ENCODE peak calls at places on chromosomes 6 and 20, in six cellular contexts. One of them, this sample, is unnamed.

GRCh38 chr20:20710847-20711315 is 1.6 kb downstream of the RALGAPA2 start:
- DNase-seq in brain microvascular endothelial cell: no peak
- DNase-seq in A549: no peak
- DNase-seq in endothelial cell: no peak
- DNase-seq in foreskin fibroblast: no peak
- DNase-seq in HFF-Myc: no peak
- DNase-seq in this sample: no peak

GRCh38 chr20:37395411-37395800 is 49.5 kb downstream of the SRC start:
- DNase-seq in endothelial cell: no peak
- DNase-seq in A549: no peak
- DNase-seq in foreskin fibroblast: no peak
- DNase-seq in brain microvascular endothelial cell: no peak
- DNase-seq in HFF-Myc: no peak
- DNase-seq in this sample: no peak

GRCh38 chr20:56796345-56796744 is 167.2 kb downstream of the TFAP2C start:
- DNase-seq in brain microvascular endothelial cell: no peak
- DNase-seq in endothelial cell: no peak
- DNase-seq in A549: no peak
- DNase-seq in foreskin fibroblast: no peak
- DNase-seq in HFF-Myc: no peak
- DNase-seq in this sample: no peak

GRCh38 chr20:44911264-44911921 is 1.5 kb downstream of the PABPC1L start:
- DNase-seq in HFF-Myc: no peak
- DNase-seq in brain microvascular endothelial cell: peak
- DNase-seq in A549: peak
- DNase-seq in foreskin fibroblast: peak
- DNase-seq in endothelial cell: peak
- DNase-seq in this sample: peak

GRCh38 chr20:31749223-31749622 is 10.1 kb downstream of the TPX2 start:
- DNase-seq in A549: no peak
- DNase-seq in endothelial cell: no peak
- DNase-seq in foreskin fibroblast: no peak
- DNase-seq in HFF-Myc: no peak
- DNase-seq in brain microvascular endothelial cell: no peak
- DNase-seq in this sample: no peak

GRCh38 chr6:88349511-88349910 is 183.4 kb upstream of the CNR1 start:
- DNase-seq in HFF-Myc: no peak
- DNase-seq in brain microvascular endothelial cell: no peak
- DNase-seq in foreskin fibroblast: peak
- DNase-seq in endothelial cell: no peak
- DNase-seq in A549: no peak
- DNase-seq in this sample: no peak

GRCh38 chr6:1393641-1394283 is 4.4 kb downstream of the FOXF2 start:
- DNase-seq in endothelial cell: no peak
- DNase-seq in A549: no peak
- DNase-seq in HFF-Myc: no peak
- DNase-seq in foreskin fibroblast: peak
- DNase-seq in brain microvascular endothelial cell: no peak
- DNase-seq in this sample: peak

GRCh38 chr6:25942561-25943147 is 12.2 kb upstream of the SLC17A2 start:
- DNase-seq in HFF-Myc: peak
- DNase-seq in brain microvascular endothelial cell: peak
- DNase-seq in A549: peak
- DNase-seq in endothelial cell: no peak
- DNase-seq in foreskin fibroblast: peak
- DNase-seq in this sample: peak

GRCh38 chr6:139853302-139853992 is 479.0 kb upstream of the CITED2 start:
- DNase-seq in HFF-Myc: no peak
- DNase-seq in brain microvascular endothelial cell: no peak
- DNase-seq in foreskin fibroblast: peak
- DNase-seq in endothelial cell: no peak
- DNase-seq in A549: no peak
- DNase-seq in this sample: no peak

GRCh38 chr6:139472341-139473038 is 98.0 kb upstream of the CITED2 start:
- DNase-seq in brain microvascular endothelial cell: no peak
- DNase-seq in A549: no peak
- DNase-seq in endothelial cell: no peak
- DNase-seq in HFF-Myc: no peak
- DNase-seq in foreskin fibroblast: peak
- DNase-seq in this sample: no peak

GRCh38 chr6:28377879-28378278 is 21.7 kb downstream of the ZSCAN12 start:
- DNase-seq in foreskin fibroblast: no peak
- DNase-seq in A549: no peak
- DNase-seq in HFF-Myc: no peak
- DNase-seq in brain microvascular endothelial cell: no peak
- DNase-seq in endothelial cell: no peak
- DNase-seq in this sample: no peak

GRCh38 chr20:4956200-4956810 is 45.0 kb downstream of the SLC23A2 start:
- DNase-seq in foreskin fibroblast: peak
- DNase-seq in HFF-Myc: peak
- DNase-seq in brain microvascular endothelial cell: no peak
- DNase-seq in A549: peak
- DNase-seq in endothelial cell: no peak
- DNase-seq in this sample: peak

GRCh38 chr20:33753763-33754162 is 22.0 kb downstream of the ZNF341 start:
- DNase-seq in A549: no peak
- DNase-seq in foreskin fibroblast: peak
- DNase-seq in endothelial cell: no peak
- DNase-seq in brain microvascular endothelial cell: peak
- DNase-seq in HFF-Myc: no peak
- DNase-seq in this sample: no peak

GRCh38 chr20:50067018-50067417 is 45.9 kb downstream of the UBE2V1 start:
- DNase-seq in endothelial cell: no peak
- DNase-seq in A549: no peak
- DNase-seq in foreskin fibroblast: no peak
- DNase-seq in HFF-Myc: no peak
- DNase-seq in brain microvascular endothelial cell: no peak
- DNase-seq in this sample: no peak

GRCh38 chr20:54214566-54214965 is 6.7 kb downstream of the PFDN4 start:
- DNase-seq in A549: no peak
- DNase-seq in endothelial cell: no peak
- DNase-seq in HFF-Myc: no peak
- DNase-seq in brain microvascular endothelial cell: no peak
- DNase-seq in foreskin fibroblast: no peak
- DNase-seq in this sample: no peak

GRCh38 chr20:45752747-45753146 is 30.6 kb downstream of the SPINT4 start:
- DNase-seq in foreskin fibroblast: no peak
- DNase-seq in HFF-Myc: no peak
- DNase-seq in brain microvascular endothelial cell: no peak
- DNase-seq in A549: no peak
- DNase-seq in endothelial cell: no peak
- DNase-seq in this sample: peak

GRCh38 chr20:361562-361961 is 14.7 kb downstream of the NRSN2 start:
- DNase-seq in foreskin fibroblast: no peak
- DNase-seq in A549: no peak
- DNase-seq in endothelial cell: no peak
- DNase-seq in HFF-Myc: no peak
- DNase-seq in brain microvascular endothelial cell: no peak
- DNase-seq in this sample: no peak

GRCh38 chr6:51472745-51473483 is 614.5 kb downstream of the PKHD1 start:
- DNase-seq in HFF-Myc: no peak
- DNase-seq in brain microvascular endothelial cell: no peak
- DNase-seq in foreskin fibroblast: no peak
- DNase-seq in endothelial cell: no peak
- DNase-seq in A549: no peak
- DNase-seq in this sample: no peak

GRCh38 chr20:35985789-35986188 is 17.4 kb downstream of the CNBD2 start:
- DNase-seq in foreskin fibroblast: no peak
- DNase-seq in A549: no peak
- DNase-seq in brain microvascular endothelial cell: no peak
- DNase-seq in HFF-Myc: no peak
- DNase-seq in endothelial cell: no peak
- DNase-seq in this sample: no peak

GRCh38 chr20:35992713-35993335 is 24.4 kb downstream of the CNBD2 start:
- DNase-seq in endothelial cell: peak
- DNase-seq in HFF-Myc: peak
- DNase-seq in foreskin fibroblast: peak
- DNase-seq in A549: peak
- DNase-seq in brain microvascular endothelial cell: peak
- DNase-seq in this sample: peak

GRCh38 chr20:35994994-35995453 is 26.6 kb downstream of the CNBD2 start:
- DNase-seq in foreskin fibroblast: peak
- DNase-seq in brain microvascular endothelial cell: peak
- DNase-seq in A549: peak
- DNase-seq in endothelial cell: peak
- DNase-seq in HFF-Myc: peak
- DNase-seq in this sample: peak

GRCh38 chr20:35988910-35989463 is 20.6 kb downstream of the CNBD2 start:
- DNase-seq in A549: no peak
- DNase-seq in foreskin fibroblast: peak
- DNase-seq in HFF-Myc: no peak
- DNase-seq in endothelial cell: no peak
- DNase-seq in brain microvascular endothelial cell: no peak
- DNase-seq in this sample: no peak

GRCh38 chr20:35991142-35991771 is 22.9 kb downstream of the CNBD2 start:
- DNase-seq in HFF-Myc: no peak
- DNase-seq in foreskin fibroblast: peak
- DNase-seq in brain microvascular endothelial cell: peak
- DNase-seq in endothelial cell: peak
- DNase-seq in A549: peak
- DNase-seq in this sample: no peak
- TF ChIP-seq CTCF in HFF-Myc: peak
- TF ChIP-seq CTCF in foreskin fibroblast: peak
- TF ChIP-seq CTCF in brain microvascular endothelial cell: peak
- TF ChIP-seq CTCF in endothelial cell: peak
- TF ChIP-seq CTCF in A549: peak
- TF ChIP-seq CTCF in this sample: peak

DNA sequence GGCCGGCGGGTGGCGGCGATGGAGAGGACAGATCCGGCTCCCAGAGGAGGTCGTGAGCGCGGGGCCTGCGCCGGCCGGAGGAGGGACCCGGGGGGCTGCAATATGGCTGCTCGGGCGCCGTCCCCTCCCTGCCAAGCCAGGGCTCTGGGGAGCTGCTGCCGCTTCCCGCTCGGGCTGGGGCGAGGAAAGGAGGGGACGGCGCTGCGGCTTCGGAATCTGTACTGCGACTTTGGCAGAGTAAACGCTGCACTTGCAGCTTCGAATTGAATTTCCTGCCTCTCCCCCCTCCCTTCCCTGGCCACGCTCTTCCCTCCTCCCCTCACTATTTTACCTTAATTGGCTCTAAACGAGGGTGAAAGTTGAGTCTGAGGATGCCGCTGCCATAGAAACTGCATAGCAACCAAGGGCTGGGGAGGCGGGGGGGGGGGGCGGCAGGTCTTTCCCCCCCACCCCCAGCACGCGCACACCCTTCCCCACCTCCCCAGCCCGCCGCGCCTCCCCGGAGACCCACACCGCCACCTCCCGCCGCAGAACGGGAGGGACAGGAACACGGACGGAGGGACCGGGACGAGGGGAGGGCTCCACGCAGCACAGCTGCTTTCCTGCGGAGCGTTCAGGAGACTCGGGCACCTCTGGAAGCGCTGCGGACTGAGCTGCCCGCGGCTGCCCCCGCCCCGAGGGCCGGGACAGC is 93.9 kb downstream of the RNASET2 start:
- DNase-seq in foreskin fibroblast: peak
- DNase-seq in endothelial cell: peak
- DNase-seq in brain microvascular endothelial cell: no peak
- DNase-seq in A549: peak
- DNase-seq in HFF-Myc: no peak
- DNase-seq in this sample: peak
- TF ChIP-seq CTCF in foreskin fibroblast: no peak
- TF ChIP-seq CTCF in endothelial cell: no peak
- TF ChIP-seq CTCF in brain microvascular endothelial cell: no peak
- TF ChIP-seq CTCF in A549: no peak
- TF ChIP-seq CTCF in HFF-Myc: no peak
- TF ChIP-seq CTCF in this sample: peak

GRCh38 chr6:86712039-86712438 is 225.3 kb upstream of the HTR1E start:
- DNase-seq in foreskin fibroblast: no peak
- DNase-seq in A549: no peak
- DNase-seq in endothelial cell: no peak
- DNase-seq in HFF-Myc: no peak
- DNase-seq in brain microvascular endothelial cell: no peak
- DNase-seq in this sample: no peak

GRCh38 chr6:86707545-86708120 is 229.7 kb upstream of the HTR1E start:
- DNase-seq in HFF-Myc: no peak
- DNase-seq in foreskin fibroblast: no peak
- DNase-seq in A549: no peak
- DNase-seq in brain microvascular endothelial cell: no peak
- DNase-seq in endothelial cell: no peak
- DNase-seq in this sample: no peak

DNA sequence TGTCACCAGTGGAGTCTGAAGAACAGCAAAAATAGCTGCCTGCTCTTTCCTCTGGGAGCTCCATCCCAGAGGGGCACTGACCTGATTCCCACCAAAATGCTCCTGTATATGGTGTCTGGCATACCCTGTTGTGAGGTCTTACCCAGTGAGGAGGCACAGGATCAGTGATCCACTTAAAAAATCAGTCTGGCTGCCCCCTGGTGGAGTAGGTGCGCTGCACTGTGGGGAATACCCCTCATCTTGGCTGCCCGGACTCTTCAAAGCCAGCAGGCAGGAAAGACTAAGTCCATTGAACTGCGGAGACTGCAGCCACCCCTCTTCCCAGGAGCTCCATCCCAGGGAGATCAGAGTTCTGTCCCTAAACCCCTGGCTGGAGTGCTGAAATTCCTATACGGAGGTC is 230.9 kb upstream of the HTR1E start:
- DNase-seq in A549: no peak
- DNase-seq in endothelial cell: peak
- DNase-seq in HFF-Myc: no peak
- DNase-seq in foreskin fibroblast: no peak
- DNase-seq in brain microvascular endothelial cell: no peak
- DNase-seq in this sample: no peak
- TF ChIP-seq CTCF in A549: no peak
- TF ChIP-seq CTCF in endothelial cell: no peak
- TF ChIP-seq CTCF in HFF-Myc: no peak
- TF ChIP-seq CTCF in foreskin fibroblast: no peak
- TF ChIP-seq CTCF in brain microvascular endothelial cell: no peak
- TF ChIP-seq CTCF in this sample: no peak

DNA sequence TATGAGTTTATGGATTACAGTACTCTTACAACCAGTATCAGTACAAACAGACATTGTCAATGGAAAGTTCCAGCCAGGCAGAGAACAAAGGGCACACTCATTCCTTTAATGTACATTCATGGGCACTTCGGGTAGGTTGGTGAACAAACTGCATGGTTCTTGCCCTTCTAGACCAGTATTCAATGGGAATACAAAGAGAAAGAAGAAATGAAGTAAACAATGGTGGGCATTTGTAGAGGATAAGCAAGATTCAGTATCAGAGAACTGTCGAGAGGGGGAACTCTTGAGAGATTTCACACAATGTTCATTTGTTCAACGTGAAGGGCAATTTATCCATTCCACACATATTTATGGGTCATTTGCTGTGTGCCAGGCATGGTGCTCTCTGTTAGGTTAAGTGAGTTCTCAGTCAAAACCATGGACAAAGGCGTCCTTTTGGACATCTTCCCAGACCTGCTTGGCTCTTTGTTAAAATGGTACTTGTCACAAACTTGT is 714.8 kb downstream of the DHX35 start:
- DNase-seq in A549: no peak
- DNase-seq in endothelial cell: no peak
- DNase-seq in HFF-Myc: no peak
- DNase-seq in foreskin fibroblast: peak
- DNase-seq in brain microvascular endothelial cell: no peak
- DNase-seq in this sample: no peak
- TF ChIP-seq CTCF in A549: peak
- TF ChIP-seq CTCF in endothelial cell: peak
- TF ChIP-seq CTCF in HFF-Myc: no peak
- TF ChIP-seq CTCF in foreskin fibroblast: no peak
- TF ChIP-seq CTCF in brain microvascular endothelial cell: no peak
- TF ChIP-seq CTCF in this sample: peak

This sample was measured in GM13976.